ENCODE peak calls at places on chromosome 13, in seven cellular contexts. P is effector memory CD4-positive, alpha-beta T cell; J is endothelial cell of umbilical vein; F is GM23248; I is A549; Y is iPS DF 6.9; T is ascending aorta. E is an unnamed sample.

GRCh38 chr13:28012383-28012782 is 23.9 kb upstream of the URAD start:
- DNase-seq in P (no peak), T (no peak), J (no peak), I (peak; percentile 9), Y (no peak), F (peak; percentile 9), E (no peak)

GRCh38 chr13:35630551-35631275 is 154.2 kb upstream of the MAB21L1 start:
- DNase-seq in Y (peak; percentile 33), I (peak; percentile 61), P (no peak), F (peak; percentile 88), J (peak; percentile 13), T (no peak), E (no peak)

GRCh38 chr13:94311893-94312292 is 167.6 kb downstream of the DCT start:
- DNase-seq in Y (no peak), P (no peak), T (no peak), J (peak; percentile 84), I (no peak), F (no peak), E (no peak)

GRCh38 chr13:68368922-68369321 is 1138.8 kb upstream of the PCDH9 start:
- DNase-seq in J (no peak), F (no peak), Y (no peak), T (no peak), I (no peak), P (no peak), E (no peak)

GRCh38 chr13:26300140-26300539 is 46.2 kb downstream of the CDK8 start:
- DNase-seq in F (peak; percentile 92), T (no peak), P (no peak), I (peak; percentile 7), J (peak; percentile 15), Y (no peak), E (no peak)

GRCh38 chr13:93262729-93263128 is 36.1 kb downstream of the GPC6 start:
- DNase-seq in I (peak; percentile 48), P (no peak), J (no peak), F (peak; percentile 85), T (no peak), Y (no peak), E (no peak)

GRCh38 chr13:113638806-113639205 is 19.2 kb downstream of the ATP4B start:
- DNase-seq in Y (no peak), T (peak; percentile 33), J (no peak), I (no peak), P (no peak), F (no peak), E (no peak)

GRCh38 chr13:97136418-97136817 is 85.7 kb upstream of the MBNL2 start:
- DNase-seq in T (no peak), Y (no peak), P (no peak), I (no peak), J (no peak), F (no peak), E (no peak)

GRCh38 chr13:100544866-100545683 is 43.5 kb downstream of the GGACT start:
- DNase-seq in T (peak; percentile 63), P (no peak), I (no peak), Y (no peak), J (peak; percentile 66), F (no peak), E (no peak)

GRCh38 chr13:37716395-37716794 is 117.8 kb upstream of the POSTN start:
- DNase-seq in F (no peak), I (no peak), P (no peak), J (peak; percentile 70), Y (no peak), T (no peak), E (no peak)

GRCh38 chr13:24882665-24883064 is 118.7 kb downstream of the RNF17 start:
- DNase-seq in P (no peak), F (no peak), Y (no peak), J (no peak), T (no peak), I (no peak), E (no peak)

GRCh38 chr13:73961181-73961580 is 173.0 kb downstream of the KLF12 start:
- DNase-seq in Y (no peak), J (peak; percentile 19), F (no peak), P (no peak), T (no peak), I (no peak), E (no peak)

GRCh38 chr13:38980628-38981078 is 10.0 kb downstream of the STOML3 start:
- DNase-seq in Y (no peak), I (no peak), J (no peak), T (no peak), F (no peak), P (no peak), E (no peak)

GRCh38 chr13:51426982-51427381 is 25.9 kb downstream of the INTS6 start:
- DNase-seq in P (no peak), I (no peak), F (no peak), J (no peak), T (no peak), Y (no peak), E (no peak)

GRCh38 chr13:29136341-29136740 is 316.2 kb downstream of the MTUS2 start:
- DNase-seq in Y (no peak), J (no peak), T (no peak), F (no peak), P (no peak), I (no peak), E (no peak)

GRCh38 chr13:110290811-110291210 is 16.1 kb downstream of the COL4A1 start:
- DNase-seq in T (peak; percentile 60), P (no peak), Y (no peak), I (no peak), J (no peak), F (no peak), E (no peak)

GRCh38 chr13:57633141-57633949 is 1.8 kb downstream of the PCDH17 start:
- DNase-seq in T (peak; percentile 71), J (peak; percentile 51), P (no peak), F (peak; percentile 2), I (no peak), Y (no peak), E (no peak)

GRCh38 chr13:73421310-73421912 is 362.6 kb downstream of the KLF5 start:
- DNase-seq in I (no peak), F (peak; percentile 8), J (no peak), T (no peak), Y (no peak), P (no peak), E (no peak)

GRCh38 chr13:111966969-111967368 is 100.0 kb upstream of the SOX1 start:
- DNase-seq in F (no peak), T (no peak), P (no peak), I (no peak), J (no peak), Y (no peak), E (no peak)

GRCh38 chr13:91097269-91097668 is 250.2 kb upstream of the MIR17HG start:
- DNase-seq in F (no peak), J (no peak), Y (no peak), I (no peak), P (no peak), T (no peak), E (no peak)

GRCh38 chr13:25489238-25489637 is 117.5 kb downstream of the ATP8A2 start:
- DNase-seq in T (no peak), I (no peak), F (peak; percentile 4), J (no peak), P (no peak), Y (no peak), E (no peak)

GRCh38 chr13:110714798-110715394 is 1.4 kb downstream of the ING1 start:
- DNase-seq in T (peak; percentile 84), F (peak; percentile 68), Y (no peak), J (no peak), P (no peak), I (no peak), E (no peak)

GRCh38 chr13:107976628-107977027 is 238.7 kb downstream of the LIG4 start:
- DNase-seq in T (no peak), Y (no peak), I (no peak), J (no peak), F (no peak), P (no peak), E (no peak)

DNA sequence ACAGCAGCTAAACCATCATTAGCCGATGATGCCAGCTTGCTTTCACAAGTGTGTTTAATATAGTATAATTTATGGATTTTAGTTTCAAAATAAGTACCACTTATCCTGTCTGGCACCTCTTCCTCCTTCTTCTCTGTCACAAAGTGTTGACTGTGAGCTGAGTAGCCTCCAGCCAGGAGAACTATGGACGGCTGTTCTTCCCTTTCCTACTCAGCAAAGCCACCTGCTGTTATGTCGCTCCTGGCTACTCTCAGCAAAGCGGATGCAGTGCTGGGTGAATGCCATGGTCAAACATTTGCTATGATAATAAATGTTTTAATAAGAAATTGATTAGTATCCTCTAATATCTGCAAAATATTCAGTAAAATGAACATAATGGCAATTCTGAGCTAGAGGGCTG is 238.2 kb downstream of the LIG4 start:
- DNase-seq in J (no peak), P (no peak), F (no peak), Y (no peak), T (no peak), I (no peak), E (no peak)
- H3K9me3 ChIP-seq in J (no peaks in the 10 kb centered on the region), P (no peaks in the 10 kb centered on the region), F (no peaks in the 10 kb centered on the region), Y (no peaks in the 10 kb centered on the region), T (no peaks in the 10 kb centered on the region), I (no peaks in the 10 kb centered on the region), E (no peaks in the 10 kb centered on the region)

DNA sequence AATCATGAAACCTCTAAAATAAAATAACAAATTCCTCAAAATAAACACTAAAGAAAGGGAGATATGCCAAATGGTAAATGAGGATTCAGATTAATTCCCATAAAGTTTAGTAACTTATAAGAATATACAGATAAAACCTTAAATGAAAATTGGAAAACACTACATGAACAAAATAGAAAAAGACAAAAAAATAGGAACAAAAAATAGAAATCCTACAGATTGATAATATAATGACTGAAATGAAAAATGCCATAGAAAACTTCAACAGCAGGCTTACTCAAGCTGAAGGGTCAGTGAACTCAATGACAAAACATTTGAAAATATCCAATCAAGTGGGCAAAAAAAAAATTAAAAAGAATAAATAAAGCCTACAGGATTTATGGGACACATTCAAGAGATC is 1784.8 kb downstream of the PCDH9 start:
- DNase-seq in P (no peak), F (no peak), J (no peak), I (no peak), T (no peak), Y (no peak), E (no peak)
- H3K9me3 ChIP-seq in P (no peaks in the 10 kb centered on the region), F (no peaks in the 10 kb centered on the region), J (no peaks in the 10 kb centered on the region), I (no peaks in the 10 kb centered on the region), T (no peaks in the 10 kb centered on the region), Y (no peaks in the 10 kb centered on the region), E (no peaks in the 10 kb centered on the region)

DNA sequence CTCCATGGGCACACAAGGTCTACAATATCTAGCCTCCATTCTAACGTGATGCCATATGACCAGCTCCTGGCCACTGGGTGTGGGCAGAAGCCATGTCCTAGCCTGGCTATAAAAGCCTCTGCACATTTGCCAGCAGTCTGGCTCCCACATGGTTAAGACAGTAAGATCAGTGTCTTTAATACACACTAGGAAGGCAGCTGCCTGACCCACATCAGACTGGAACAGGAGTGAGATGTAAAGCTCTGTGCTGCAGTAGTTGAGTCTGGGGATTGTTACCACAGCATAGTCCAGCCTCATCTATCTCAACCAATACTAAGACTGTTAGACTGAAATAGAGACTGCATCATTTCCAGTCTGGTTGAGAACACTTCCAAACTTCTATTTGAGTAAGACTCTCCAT is 533.1 kb downstream of the IRS2 start:
- DNase-seq in F (no peak), P (no peak), I (no peak), J (no peak), Y (no peak), T (no peak), E (no peak)
- H3K9me3 ChIP-seq in F (no peaks in the 10 kb centered on the region), P (no peaks in the 10 kb centered on the region), I (peaks cover 4% of the 10 kb centered on the region), J (no peaks in the 10 kb centered on the region), Y (no peaks in the 10 kb centered on the region), T (no peaks in the 10 kb centered on the region), E (peaks cover 3% of the 10 kb centered on the region)

GRCh38 chr13:23801141-23801540 is 88.1 kb downstream of the MIPEP start:
- DNase-seq in J (no peak), Y (no peak), T (no peak), I (no peak), F (no peak), P (no peak), E (no peak)
- H3K9me3 ChIP-seq in J (no peaks in the 10 kb centered on the region), Y (no peaks in the 10 kb centered on the region), T (no peaks in the 10 kb centered on the region), I (no peaks in the 10 kb centered on the region), F (no peaks in the 10 kb centered on the region), P (no peaks in the 10 kb centered on the region), E (no peaks in the 10 kb centered on the region)

GRCh38 chr13:19072543-19072942 is 109.1 kb downstream of the TUBA3C start:
- DNase-seq in T (no peak), F (no peak), J (no peak), I (no peak), P (no peak), Y (no peak), E (no peak)
- H3K9me3 ChIP-seq in T (no peaks in the 10 kb centered on the region), F (no peaks in the 10 kb centered on the region), J (peaks cover 8% of the 10 kb centered on the region), I (no peaks in the 10 kb centered on the region), P (no peaks in the 10 kb centered on the region), Y (peaks cover 25% of the 10 kb centered on the region), E (no peaks in the 10 kb centered on the region)